ENCODE peak calls at places on chromosomes 11 and 22, in four cellular contexts. Q is neuronal stem cell, Y is IMR-90, L is mesenchymal stem cell. J is an unnamed sample.
A peak's percentile ranks its signal among the peaks of the same experiment; 100 is the strongest.

GRCh38 chr11:5317301-5317700 is 6.8 kb downstream of the OR51B2 start:
- DNase-seq in Q (no peak), Y (no peak), L (no peak), J (no peak)

GRCh38 chr11:88157401-88157800 is 17.8 kb downstream of the RAB38 start:
- DNase-seq in L (no peak), Y (no peak), Q (no peak), J (no peak)

GRCh38 chr11:123235117-123235686 is 40.2 kb upstream of the CLMP start:
- DNase-seq in L (no peak), Y (no peak), Q (no peak), J (no peak)

GRCh38 chr22:38080847-38081635 is 2.9 kb downstream of the SLC16A8 start:
- DNase-seq in Y (peak; percentile 14), Q (no peak), L (peak; percentile 39), J (no peak)

GRCh38 chr11:111560785-111561184 is 20.3 kb downstream of the LAYN start:
- DNase-seq in L (no peak), Q (no peak), Y (no peak), J (no peak)

GRCh38 chr11:86558219-86558618 is 114.2 kb downstream of the ME3 start:
- DNase-seq in Y (peak; percentile 23), L (no peak), Q (no peak), J (no peak)

GRCh38 chr11:72813740-72814138 is 472 bp upstream of the ATG16L2 start:
- DNase-seq in Y (peak; percentile 66), L (no peak), Q (no peak), J (no peak)

GRCh38 chr22:47762141-47762540 is 999.7 kb downstream of the TBC1D22A start:
- DNase-seq in Q (no peak), Y (no peak), L (no peak), J (no peak)

GRCh38 chr11:3195251-3196160 is 23.1 kb downstream of the MRGPRG start:
- DNase-seq in L (peak; percentile 30), Y (peak; percentile 14), Q (no peak), J (peak; percentile 47)

GRCh38 chr22:32466496-32466895 is 2.2 kb upstream of the BPIFC start:
- DNase-seq in Y (peak; percentile 7), Q (no peak), L (no peak), J (no peak)

GRCh38 chr11:74570266-74571061 is 21.9 kb upstream of the POLD3 start:
- DNase-seq in Q (peak; percentile 37), Y (peak; percentile 53), L (peak; percentile 57), J (no peak)

GRCh38 chr22:23065069-23065451 is 5.3 kb upstream of the GNAZ start:
- DNase-seq in Q (no peak), L (no peak), Y (no peak), J (no peak)

GRCh38 chr22:24069721-24070120 is 58.6 kb downstream of the CABIN1 start:
- DNase-seq in L (no peak), Q (no peak), Y (no peak), J (no peak)

GRCh38 chr11:57776577-57776976 is 15.0 kb downstream of the CTNND1 start:
- DNase-seq in Y (no peak), L (peak; percentile 4), Q (no peak), J (no peak)

GRCh38 chr11:70610561-70610960 is 212.2 kb downstream of the CTTN start:
- DNase-seq in Y (peak; percentile 33), L (no peak), Q (no peak), J (no peak)

GRCh38 chr11:8243458-8243857 is 20.2 kb downstream of the LMO1 start:
- DNase-seq in Y (no peak), L (no peak), Q (no peak), J (no peak)

GRCh38 chr11:85165819-85166218 is 461.3 kb downstream of the DLG2 start:
- DNase-seq in Q (no peak), Y (no peak), L (no peak), J (no peak)

GRCh38 chr11:122601131-122602125 is 54.1 kb upstream of the UBASH3B start:
- DNase-seq in L (peak; percentile 89), Y (peak; percentile 69), Q (no peak), J (no peak)

GRCh38 chr11:96447711-96448110 is 57.9 kb downstream of the JRKL start:
- DNase-seq in Y (no peak), Q (no peak), L (no peak), J (no peak)

GRCh38 chr11:77821349-77821851 is 456 bp downstream of the AAMDC start:
- DNase-seq in Q (no peak), Y (peak; percentile 40), L (peak; percentile 48), J (no peak)

GRCh38 chr11:86069408-86070086 is 663 bp upstream of the PICALM start:
- DNase-seq in Y (peak; percentile 97), L (peak; percentile 95), Q (no peak), J (no peak)

GRCh38 chr11:33668468-33668825 is 32.2 kb downstream of the C11orf91 start:
- DNase-seq in L (no peak), Q (no peak), Y (no peak), J (no peak)

GRCh38 chr22:47189056-47189916 is 426.8 kb downstream of the TBC1D22A start:
- DNase-seq in L (no peak), Q (no peak), Y (no peak), J (no peak)

GRCh38 chr11:68441466-68442230 is 18.9 kb upstream of the PPP6R3 start:
- DNase-seq in Q (no peak), Y (peak; percentile 45), L (peak; percentile 83), J (no peak)

GRCh38 chr11:69419662-69420061 is 61.8 kb upstream of the LINC01488 start:
- DNase-seq in L (no peak), Y (no peak), Q (no peak), J (no peak)

GRCh38 chr11:126839496-126839895 is 161.1 kb downstream of the KIRREL3 start:
- DNase-seq in Y (no peak), L (no peak), Q (no peak), J (no peak)

GRCh38 chr11:61489833-61490585 is 18.5 kb upstream of the LRRC10B start:
- DNase-seq in Y (peak; percentile 10), Q (no peak), L (peak; percentile 24), J (peak; percentile 63)

GRCh38 chr11:12494699-12495098 is 117.3 kb downstream of the PARVA start:
- DNase-seq in L (peak; percentile 26), Y (peak; percentile 72), Q (no peak), J (no peak)

GRCh38 chr11:41039592-41039991 is 419.9 kb downstream of the LRRC4C start:
- DNase-seq in L (no peak), Y (no peak), Q (no peak), J (no peak)
- H4K91ac ChIP-seq in L (no peak overlapping the region), Y (no peak overlapping the region), Q (no peak overlapping the region), J (no peak overlapping the region)

GRCh38 chr11:112961751-112962747 is 829 bp downstream of the NCAM1 start:
- DNase-seq in Y (no peak), Q (peak; percentile 39), L (peak; percentile 21), J (no peak)

GRCh38 chr11:112963368-112963955 is 2.2 kb downstream of the NCAM1 start:
- DNase-seq in L (no peak), Y (no peak), Q (peak; percentile 72), J (peak; percentile 51)

GRCh38 chr11:112965601-112966125 is 4.4 kb downstream of the NCAM1 start:
- DNase-seq in Y (no peak), Q (no peak), L (no peak), J (no peak)

GRCh38 chr11:112961146-112961668 is at the start of gene NCAM1:
- DNase-seq in Q (peak; percentile 98), Y (peak; percentile 23), L (peak; percentile 90), J (peak; percentile 88)

DNA sequence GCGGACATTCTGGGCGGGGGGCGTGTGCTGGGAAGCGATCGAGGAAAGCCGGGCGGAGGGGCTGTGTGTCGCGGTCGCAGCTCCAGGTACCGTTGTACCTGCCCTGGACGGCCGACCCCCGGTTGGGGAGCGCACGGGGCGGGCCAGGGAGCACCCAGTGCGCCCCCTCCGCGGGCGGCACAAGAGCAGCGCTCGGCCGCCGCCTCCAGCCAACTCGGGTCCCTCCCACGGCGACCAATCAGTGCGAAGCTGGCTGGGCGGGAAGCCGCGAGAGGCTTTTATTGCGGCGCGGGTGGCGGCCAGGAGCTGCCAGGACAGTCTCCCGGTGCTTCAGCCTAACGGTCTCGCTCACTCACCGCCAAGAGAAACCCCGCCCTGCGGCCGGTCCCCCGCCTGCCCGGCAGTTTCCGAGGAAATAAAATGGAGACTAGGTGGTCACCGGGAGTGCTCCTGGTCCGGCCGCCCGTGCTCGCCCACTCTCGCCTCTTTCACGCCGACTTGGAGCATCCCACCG is 1.7 kb downstream of the NCAM1 start:
- DNase-seq in Q (peak; percentile 65), L (peak; percentile 47), Y (no peak), J (peak; percentile 69)
- H3K4me3 ChIP-seq in Q (peak overlapping the region; percentile 53), L (peak overlapping the region; percentile 34), Y (no peak overlapping the region), J (peak overlapping the region; percentile 64)

DNA sequence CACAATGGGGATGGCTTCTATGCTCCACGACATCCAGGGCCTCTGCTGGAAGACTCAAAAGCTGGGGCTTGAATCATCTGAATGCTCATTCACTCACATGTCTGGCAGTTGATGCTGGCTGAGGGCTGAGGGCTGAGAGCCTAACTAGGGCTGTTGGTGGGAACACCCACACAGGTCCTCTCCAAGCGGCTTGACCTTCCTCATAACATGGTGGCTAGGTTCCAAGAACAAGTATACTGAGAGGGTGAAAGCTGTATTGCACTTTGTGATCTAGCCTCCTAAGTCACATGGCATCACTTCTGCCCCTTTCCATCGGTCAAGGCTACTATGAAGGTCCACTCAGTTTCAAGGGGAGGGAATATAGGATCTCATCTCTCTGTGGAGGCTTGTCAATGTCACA is 7.5 kb downstream of the TMEM151A start:
- DNase-seq in L (no peak), Y (no peak), Q (no peak), J (no peak)
- H2BK15ac ChIP-seq in L (no peak overlapping the region), Y (no peak overlapping the region), Q (no peak overlapping the region), J (no peak overlapping the region)

GRCh38 chr11:1396375-1396841 is 6.7 kb downstream of the BRSK2 start:
- DNase-seq in Y (no peak), L (no peak), Q (no peak), J (no peak)
- H4K91ac ChIP-seq in Y (no peak overlapping the region), L (no peak overlapping the region), Q (no peak overlapping the region), J (no peak overlapping the region)

DNA sequence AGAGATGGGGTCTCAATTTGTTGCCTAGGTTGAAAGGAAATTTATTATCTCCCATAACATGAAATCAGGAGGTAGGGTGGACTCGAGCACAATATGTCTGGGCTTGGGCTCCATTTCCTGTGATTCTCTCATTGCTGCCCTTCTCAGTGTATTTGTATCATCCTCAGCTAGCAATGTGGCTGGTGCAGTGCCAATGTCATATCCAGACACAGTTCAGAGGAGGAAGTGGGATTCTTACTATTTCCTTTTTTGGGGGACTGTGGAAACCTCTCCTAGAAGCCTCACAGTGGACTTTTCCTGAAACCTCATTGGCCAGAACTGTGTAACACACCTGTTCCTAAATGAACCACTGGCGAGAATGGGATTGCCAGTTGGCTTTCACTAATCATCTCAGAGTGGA is 21.0 kb upstream of the SWAP70 start:
- DNase-seq in L (no peak), Y (no peak), Q (no peak), J (no peak)
- H3K4me3 ChIP-seq in L (no peak overlapping the region), Y (no peak overlapping the region), Q (no peak overlapping the region), J (no peak overlapping the region)

GRCh38 chr11:118536726-118537125 is 5.7 kb downstream of the TMEM25 start:
- DNase-seq in Y (peak; percentile 50), L (peak; percentile 29), Q (no peak), J (no peak)
- H2BK15ac ChIP-seq in Y (no peak overlapping the region), L (no peak overlapping the region), Q (no peak overlapping the region), J (no peak overlapping the region)

GRCh38 chr22:26589845-26590524 is at the start of gene TPST2:
- DNase-seq in Q (peak; percentile 80), L (peak; percentile 74), Y (peak; percentile 65), J (peak; percentile 85)
- H4K91ac ChIP-seq in Q (no peak within 1 kb of the TSS), L (peak within 1 kb of the TSS; percentile 32), Y (peak within 1 kb of the TSS; percentile 61), J (peak within 1 kb of the TSS; percentile 70)

GRCh38 chr22:17964647-17965046 is 59.7 kb downstream of the MICAL3 start:
- DNase-seq in Y (no peak), L (no peak), Q (no peak), J (no peak)
- H3K4me3 ChIP-seq in Y (no peak overlapping the region), L (no peak overlapping the region), Q (no peak overlapping the region), J (no peak overlapping the region)